ENCODE peak calls at places on chromosomes 7 and 10, in eight cellular contexts. X is AG20443; O is activated CD8-positive, alpha-beta memory T cell treated with anti-CD3 and anti-CD28 coated beads for 24 hours; R is H54; Z is neural crest cell; U is astrocyte of the hippocampus; P is CD8-positive, alpha-beta memory T cell; G is NCI-H1092. H is an unnamed sample.
A peak's percentile ranks its signal among the peaks of the same experiment; 100 is the strongest.

GRCh38 chr7:80779456-80779855 is 139.4 kb downstream of the SEMA3C start:
- DNase-seq in X (no peak), O (no peak), R (no peak), Z (no peak), U (no peak), P (no peak), G (no peak), H (no peak)

GRCh38 chr7:78510580-78511188 is 712.1 kb downstream of the PHTF2 start:
- DNase-seq in X (peak; percentile 63), O (no peak), R (peak; percentile 5), Z (peak; percentile 45), U (peak; percentile 74), P (no peak), G (peak; percentile 53), H (peak; percentile 63)

GRCh38 chr7:7265057-7265456 is 82.7 kb downstream of the C1GALT1 start:
- DNase-seq in X (no peak), O (no peak), R (no peak), Z (no peak), U (peak; percentile 50), P (no peak), G (no peak), H (no peak)

GRCh38 chr10:28328346-28328745 is 25.5 kb upstream of the MPP7 start:
- DNase-seq in X (no peak), O (no peak), R (no peak), Z (no peak), U (no peak), P (no peak), G (no peak), H (no peak)

GRCh38 chr7:106451171-106451570 is 166.4 kb upstream of the NAMPT start:
- DNase-seq in X (no peak), O (no peak), R (no peak), Z (no peak), U (no peak), P (no peak), G (no peak), H (no peak)

GRCh38 chr10:32446701-32447406 is 914 bp downstream of the CCDC7 start:
- DNase-seq in X (peak; percentile 11), O (no peak), R (no peak), Z (no peak), U (peak; percentile 44), P (no peak), G (no peak), H (no peak)

GRCh38 chr7:131103997-131104396 is 223.7 kb upstream of the MKLN1 start:
- DNase-seq in X (peak; percentile 86), O (no peak), R (no peak), Z (no peak), U (peak; percentile 87), P (peak; percentile 22), G (no peak), H (no peak)

GRCh38 chr7:90067171-90067570 is 87.1 kb upstream of the STEAP1 start:
- DNase-seq in X (no peak), O (no peak), R (no peak), Z (no peak), U (no peak), P (no peak), G (no peak), H (no peak)